ENCODE peak calls at places on chromosomes 11 and 22, in four cellular contexts. One of them, this sample, is unnamed.

GRCh38 chr22:19065298-19065859 is 56.8 kb downstream of the DGCR2 start:
- DNase-seq in keratinocyte: no peak
- DNase-seq in cardiac muscle cell: no peak
- DNase-seq in CD4-positive, CD25-positive, alpha-beta regulatory T cell: no peak
- DNase-seq in this sample: no peak

GRCh38 chr11:65524747-65525658 is at the start of gene SCYL1:
- DNase-seq in keratinocyte: no peak
- DNase-seq in cardiac muscle cell: peak; percentile 88
- DNase-seq in CD4-positive, CD25-positive, alpha-beta regulatory T cell: peak; percentile 76
- DNase-seq in this sample: no peak

GRCh38 chr11:15929371-15929801 is 427.0 kb downstream of the SOX6 start:
- DNase-seq in keratinocyte: no peak
- DNase-seq in cardiac muscle cell: no peak
- DNase-seq in CD4-positive, CD25-positive, alpha-beta regulatory T cell: no peak
- DNase-seq in this sample: no peak

GRCh38 chr22:38266120-38266519 is 6.7 kb downstream of the TMEM184B start:
- DNase-seq in keratinocyte: no peak
- DNase-seq in cardiac muscle cell: no peak
- DNase-seq in CD4-positive, CD25-positive, alpha-beta regulatory T cell: no peak
- DNase-seq in this sample: no peak

GRCh38 chr11:131687291-131688055 is 317.1 kb downstream of the NTM start:
- DNase-seq in keratinocyte: no peak
- DNase-seq in cardiac muscle cell: no peak
- DNase-seq in CD4-positive, CD25-positive, alpha-beta regulatory T cell: no peak
- DNase-seq in this sample: no peak

GRCh38 chr11:78840190-78840589 is 265.5 kb upstream of the NARS2 start:
- DNase-seq in keratinocyte: no peak
- DNase-seq in cardiac muscle cell: no peak
- DNase-seq in CD4-positive, CD25-positive, alpha-beta regulatory T cell: no peak
- DNase-seq in this sample: no peak

GRCh38 chr11:80495116-80495515 is 1054.3 kb upstream of the TENM4 start:
- DNase-seq in keratinocyte: no peak
- DNase-seq in cardiac muscle cell: no peak
- DNase-seq in CD4-positive, CD25-positive, alpha-beta regulatory T cell: no peak
- DNase-seq in this sample: no peak

GRCh38 chr11:9771126-9771624 is 107.3 kb downstream of the SWAP70 start:
- DNase-seq in keratinocyte: no peak
- DNase-seq in cardiac muscle cell: no peak
- DNase-seq in CD4-positive, CD25-positive, alpha-beta regulatory T cell: no peak
- DNase-seq in this sample: no peak

GRCh38 chr11:44680982-44681597 is 45.7 kb upstream of the TSPAN18 start:
- DNase-seq in keratinocyte: peak; percentile 32
- DNase-seq in cardiac muscle cell: no peak
- DNase-seq in CD4-positive, CD25-positive, alpha-beta regulatory T cell: no peak
- DNase-seq in this sample: no peak

GRCh38 chr22:46023558-46023981 is 46.6 kb upstream of the WNT7B start:
- DNase-seq in keratinocyte: no peak
- DNase-seq in cardiac muscle cell: no peak
- DNase-seq in CD4-positive, CD25-positive, alpha-beta regulatory T cell: no peak
- DNase-seq in this sample: no peak

GRCh38 chr11:3010521-3011275 is 18.6 kb upstream of the NAP1L4 start:
- DNase-seq in keratinocyte: no peak
- DNase-seq in cardiac muscle cell: no peak
- DNase-seq in CD4-positive, CD25-positive, alpha-beta regulatory T cell: no peak
- DNase-seq in this sample: no peak

GRCh38 chr11:77695417-77695816 is 57.8 kb upstream of the CLNS1A start:
- DNase-seq in keratinocyte: no peak
- DNase-seq in cardiac muscle cell: no peak
- DNase-seq in CD4-positive, CD25-positive, alpha-beta regulatory T cell: no peak
- DNase-seq in this sample: no peak

GRCh38 chr11:3950996-3951662 is 95.7 kb downstream of the STIM1 start:
- DNase-seq in keratinocyte: no peak
- DNase-seq in cardiac muscle cell: peak; percentile 24
- DNase-seq in CD4-positive, CD25-positive, alpha-beta regulatory T cell: no peak
- DNase-seq in this sample: peak; percentile 18

GRCh38 chr11:78715639-78716311 is 141.1 kb upstream of the NARS2 start:
- DNase-seq in keratinocyte: peak; percentile 85
- DNase-seq in cardiac muscle cell: peak; percentile 59
- DNase-seq in CD4-positive, CD25-positive, alpha-beta regulatory T cell: no peak
- DNase-seq in this sample: peak; percentile 76

GRCh38 chr22:19688301-19689290 is 25.7 kb upstream of the SEPTIN5 start:
- DNase-seq in keratinocyte: no peak
- DNase-seq in cardiac muscle cell: no peak
- DNase-seq in CD4-positive, CD25-positive, alpha-beta regulatory T cell: no peak
- DNase-seq in this sample: no peak

GRCh38 chr11:10913996-10914514 is 56.2 kb upstream of the ZBED5 start:
- DNase-seq in keratinocyte: no peak
- DNase-seq in cardiac muscle cell: no peak
- DNase-seq in CD4-positive, CD25-positive, alpha-beta regulatory T cell: no peak
- DNase-seq in this sample: no peak

GRCh38 chr11:75422248-75423231 is 10.5 kb downstream of the KLHL35 start:
- DNase-seq in keratinocyte: no peak
- DNase-seq in cardiac muscle cell: no peak
- DNase-seq in CD4-positive, CD25-positive, alpha-beta regulatory T cell: no peak
- DNase-seq in this sample: no peak

GRCh38 chr11:22920939-22921565 is 60.8 kb upstream of the CCDC179 start:
- DNase-seq in keratinocyte: no peak
- DNase-seq in cardiac muscle cell: peak; percentile 60
- DNase-seq in CD4-positive, CD25-positive, alpha-beta regulatory T cell: no peak
- DNase-seq in this sample: peak; percentile 27

GRCh38 chr22:46288846-46289243 is 7.8 kb upstream of the GTSE1 start:
- DNase-seq in keratinocyte: no peak
- DNase-seq in cardiac muscle cell: no peak
- DNase-seq in CD4-positive, CD25-positive, alpha-beta regulatory T cell: no peak
- DNase-seq in this sample: no peak

GRCh38 chr11:26971961-26972360 is 22.0 kb upstream of the FIBIN start:
- DNase-seq in keratinocyte: no peak
- DNase-seq in cardiac muscle cell: no peak
- DNase-seq in CD4-positive, CD25-positive, alpha-beta regulatory T cell: no peak
- DNase-seq in this sample: no peak

GRCh38 chr22:42562684-42563083 is 8.9 kb downstream of the SERHL2 start:
- DNase-seq in keratinocyte: no peak
- DNase-seq in cardiac muscle cell: no peak
- DNase-seq in CD4-positive, CD25-positive, alpha-beta regulatory T cell: no peak
- DNase-seq in this sample: no peak

GRCh38 chr11:46457659-46458058 is 66.1 kb upstream of the CHRM4 start:
- DNase-seq in keratinocyte: no peak
- DNase-seq in cardiac muscle cell: no peak
- DNase-seq in CD4-positive, CD25-positive, alpha-beta regulatory T cell: no peak
- DNase-seq in this sample: no peak

DNA sequence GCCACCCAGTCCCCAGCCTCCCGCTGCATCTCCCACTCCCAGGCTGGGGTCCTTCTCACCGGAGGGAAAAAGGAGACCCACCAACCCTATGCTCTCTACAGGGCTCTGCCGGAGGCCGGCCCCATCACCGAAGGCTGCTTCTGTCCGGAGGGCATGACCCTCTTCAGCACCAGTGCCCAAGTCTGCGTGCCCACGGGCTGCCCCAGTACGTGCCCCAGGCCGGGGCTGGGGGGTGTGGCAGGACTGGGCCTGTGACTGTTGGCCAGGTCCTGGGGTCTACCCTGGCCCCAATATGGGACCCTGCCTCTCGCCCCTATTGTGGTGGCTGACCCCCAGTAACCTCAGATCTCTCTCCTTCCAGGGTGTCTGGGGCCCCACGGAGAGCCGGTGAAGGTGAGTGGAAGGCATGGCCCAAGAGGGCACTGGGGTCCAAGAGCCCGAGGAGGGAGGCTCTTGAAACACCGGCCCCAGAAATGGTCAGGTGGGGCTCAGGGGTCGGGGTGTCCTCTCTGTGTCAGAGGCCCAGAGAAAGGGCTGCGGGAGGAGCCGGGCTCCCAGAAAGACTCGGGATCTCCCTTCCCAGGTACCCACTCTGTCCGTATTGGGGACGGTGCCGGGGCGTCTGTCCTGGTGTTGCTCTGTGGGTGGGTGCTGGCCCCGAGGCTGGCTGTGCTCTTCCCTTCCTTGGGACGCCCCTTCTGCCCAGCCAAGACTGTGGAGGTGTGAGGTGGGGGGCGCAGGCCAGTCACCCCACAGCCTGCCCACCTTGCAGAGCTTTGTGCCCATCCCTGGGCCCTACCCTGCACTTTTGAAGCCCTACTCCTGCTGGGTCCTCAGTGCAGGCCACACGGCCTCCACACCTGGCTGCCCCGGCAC is 26.1 kb upstream of the MUC5B start:
- DNase-seq in keratinocyte: no peak
- DNase-seq in cardiac muscle cell: no peak
- DNase-seq in CD4-positive, CD25-positive, alpha-beta regulatory T cell: no peak
- DNase-seq in this sample: no peak
- H3K9me3 ChIP-seq in keratinocyte: no peaks in the 10 kb centered on the region
- H3K9me3 ChIP-seq in cardiac muscle cell: no peaks in the 10 kb centered on the region
- H3K9me3 ChIP-seq in CD4-positive, CD25-positive, alpha-beta regulatory T cell: no peaks in the 10 kb centered on the region
- H3K9me3 ChIP-seq in this sample: no peaks in the 10 kb centered on the region

GRCh38 chr11:47536925-47537324 is 16.0 kb downstream of the CELF1 start:
- DNase-seq in keratinocyte: no peak
- DNase-seq in cardiac muscle cell: no peak
- DNase-seq in CD4-positive, CD25-positive, alpha-beta regulatory T cell: no peak
- DNase-seq in this sample: no peak

GRCh38 chr11:47534707-47535251 is 18.2 kb downstream of the CELF1 start:
- DNase-seq in keratinocyte: no peak
- DNase-seq in cardiac muscle cell: no peak
- DNase-seq in CD4-positive, CD25-positive, alpha-beta regulatory T cell: no peak
- DNase-seq in this sample: no peak

GRCh38 chr11:47538741-47539575 is 14.0 kb downstream of the CELF1 start:
- DNase-seq in keratinocyte: no peak
- DNase-seq in cardiac muscle cell: no peak
- DNase-seq in CD4-positive, CD25-positive, alpha-beta regulatory T cell: no peak
- DNase-seq in this sample: no peak

GRCh38 chr11:47541070-47541469 is 11.9 kb downstream of the CELF1 start:
- DNase-seq in keratinocyte: no peak
- DNase-seq in cardiac muscle cell: no peak
- DNase-seq in CD4-positive, CD25-positive, alpha-beta regulatory T cell: no peak
- DNase-seq in this sample: no peak

DNA sequence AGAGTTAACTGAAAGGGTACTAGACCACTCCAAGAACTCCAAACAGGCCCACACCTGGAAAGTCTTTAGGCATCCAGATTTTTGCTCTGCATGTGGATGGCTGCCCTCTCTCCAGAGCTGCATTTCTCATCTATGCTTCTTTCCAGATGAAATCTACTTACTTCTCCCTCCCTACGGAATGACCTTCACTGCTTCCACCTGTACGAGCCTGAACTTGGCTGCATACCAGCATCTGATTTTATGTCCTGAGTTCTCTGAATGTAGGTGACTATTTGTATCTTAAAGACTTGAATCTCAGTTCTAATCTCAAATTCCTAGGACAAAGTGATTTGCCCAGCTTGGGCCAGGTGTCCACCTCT is 13.3 kb downstream of the CELF1 start:
- DNase-seq in keratinocyte: no peak
- DNase-seq in cardiac muscle cell: no peak
- DNase-seq in CD4-positive, CD25-positive, alpha-beta regulatory T cell: no peak
- DNase-seq in this sample: no peak
- H3K4me1 ChIP-seq in keratinocyte: peaks cover 33% of the 10 kb centered on the region
- H3K4me1 ChIP-seq in cardiac muscle cell: peaks cover 10% of the 10 kb centered on the region
- H3K4me1 ChIP-seq in CD4-positive, CD25-positive, alpha-beta regulatory T cell: peaks cover 57% of the 10 kb centered on the region
- H3K4me1 ChIP-seq in this sample: no peaks in the 10 kb centered on the region

GRCh38 chr22:47342446-47342845 is 580.0 kb downstream of the TBC1D22A start:
- DNase-seq in keratinocyte: no peak
- DNase-seq in cardiac muscle cell: no peak
- DNase-seq in CD4-positive, CD25-positive, alpha-beta regulatory T cell: no peak
- DNase-seq in this sample: no peak

GRCh38 chr22:47344414-47344813 is 582.0 kb downstream of the TBC1D22A start:
- DNase-seq in keratinocyte: no peak
- DNase-seq in cardiac muscle cell: no peak
- DNase-seq in CD4-positive, CD25-positive, alpha-beta regulatory T cell: no peak
- DNase-seq in this sample: no peak

GRCh38 chr22:47341464-47341863 is 579.0 kb downstream of the TBC1D22A start:
- DNase-seq in keratinocyte: no peak
- DNase-seq in cardiac muscle cell: no peak
- DNase-seq in CD4-positive, CD25-positive, alpha-beta regulatory T cell: no peak
- DNase-seq in this sample: no peak

GRCh38 chr22:47345025-47345424 is 582.6 kb downstream of the TBC1D22A start:
- DNase-seq in keratinocyte: no peak
- DNase-seq in cardiac muscle cell: no peak
- DNase-seq in CD4-positive, CD25-positive, alpha-beta regulatory T cell: no peak
- DNase-seq in this sample: no peak

GRCh38 chr22:47343611-47344010 is 581.2 kb downstream of the TBC1D22A start:
- DNase-seq in keratinocyte: no peak
- DNase-seq in cardiac muscle cell: no peak
- DNase-seq in CD4-positive, CD25-positive, alpha-beta regulatory T cell: no peak
- DNase-seq in this sample: no peak
- H3K9me3 ChIP-seq in keratinocyte: peaks cover 6% of the 10 kb centered on the region
- H3K9me3 ChIP-seq in cardiac muscle cell: no peaks in the 10 kb centered on the region
- H3K9me3 ChIP-seq in CD4-positive, CD25-positive, alpha-beta regulatory T cell: no peaks in the 10 kb centered on the region
- H3K9me3 ChIP-seq in this sample: peaks cover 30% of the 10 kb centered on the region

GRCh38 chr11:115104851-115105453 is 399.3 kb downstream of the CADM1 start:
- DNase-seq in keratinocyte: no peak
- DNase-seq in cardiac muscle cell: no peak
- DNase-seq in CD4-positive, CD25-positive, alpha-beta regulatory T cell: no peak
- DNase-seq in this sample: no peak
- H3K4me1 ChIP-seq in keratinocyte: no peaks in the 10 kb centered on the region
- H3K4me1 ChIP-seq in cardiac muscle cell: peaks cover 9% of the 10 kb centered on the region
- H3K4me1 ChIP-seq in CD4-positive, CD25-positive, alpha-beta regulatory T cell: no peaks in the 10 kb centered on the region
- H3K4me1 ChIP-seq in this sample: no peaks in the 10 kb centered on the region

This sample was measured in iPS DF 6.9.